ENCODE peak calls at places on chromosomes 3 and 15, in nine cellular contexts. One of them, this sample, is unnamed. For H3K9me3, the result is how much of the 10 kb centered on the place peaks cover.

GRCh38 chr3:108091498-108092259 is 848 bp upstream of the CD47 start:
- DNase-seq in GM12878: no peak
- DNase-seq in K562: peak
- DNase-seq in tibial nerve: no peak
- DNase-seq in ovary: peak
- DNase-seq in stomach: peak
- DNase-seq in upper lobe of left lung: no peak
- DNase-seq in transverse colon: peak
- DNase-seq in A549: peak
- DNase-seq in this sample: no peak

GRCh38 chr15:75321711-75322110 is 14.2 kb upstream of the COMMD4 start:
- DNase-seq in A549: no peak
- DNase-seq in K562: no peak
- DNase-seq in tibial nerve: no peak
- DNase-seq in GM12878: no peak
- DNase-seq in transverse colon: no peak
- DNase-seq in upper lobe of left lung: no peak
- DNase-seq in stomach: no peak
- DNase-seq in ovary: no peak
- DNase-seq in this sample: peak

GRCh38 chr3:190385835-190386688 is 1.9 kb upstream of the CLDN16 start:
- DNase-seq in GM12878: no peak
- DNase-seq in ovary: no peak
- DNase-seq in upper lobe of left lung: no peak
- DNase-seq in A549: peak
- DNase-seq in K562: no peak
- DNase-seq in transverse colon: no peak
- DNase-seq in stomach: no peak
- DNase-seq in tibial nerve: peak
- DNase-seq in this sample: no peak

GRCh38 chr3:6602329-6602728 is 258.6 kb upstream of the GRM7 start:
- DNase-seq in A549: no peak
- DNase-seq in ovary: no peak
- DNase-seq in transverse colon: no peak
- DNase-seq in stomach: no peak
- DNase-seq in K562: no peak
- DNase-seq in upper lobe of left lung: no peak
- DNase-seq in GM12878: no peak
- DNase-seq in tibial nerve: no peak
- DNase-seq in this sample: no peak

GRCh38 chr3:23601020-23601822 is 204.5 kb upstream of the UBE2E1 start:
- DNase-seq in transverse colon: no peak
- DNase-seq in tibial nerve: no peak
- DNase-seq in GM12878: no peak
- DNase-seq in upper lobe of left lung: no peak
- DNase-seq in A549: no peak
- DNase-seq in K562: no peak
- DNase-seq in stomach: no peak
- DNase-seq in ovary: no peak
- DNase-seq in this sample: no peak

GRCh38 chr3:125033135-125033534 is 22.7 kb downstream of the HEG1 start:
- DNase-seq in tibial nerve: no peak
- DNase-seq in ovary: no peak
- DNase-seq in K562: no peak
- DNase-seq in upper lobe of left lung: no peak
- DNase-seq in stomach: no peak
- DNase-seq in A549: no peak
- DNase-seq in transverse colon: no peak
- DNase-seq in GM12878: no peak
- DNase-seq in this sample: no peak

GRCh38 chr15:89787946-89788345 is 11.8 kb downstream of the MESP2 start:
- DNase-seq in A549: no peak
- DNase-seq in ovary: no peak
- DNase-seq in tibial nerve: no peak
- DNase-seq in K562: no peak
- DNase-seq in transverse colon: no peak
- DNase-seq in GM12878: no peak
- DNase-seq in upper lobe of left lung: no peak
- DNase-seq in stomach: no peak
- DNase-seq in this sample: no peak

GRCh38 chr3:67790043-67790442 is 135.6 kb upstream of the SUCLG2 start:
- DNase-seq in GM12878: peak
- DNase-seq in K562: peak
- DNase-seq in ovary: no peak
- DNase-seq in stomach: peak
- DNase-seq in tibial nerve: peak
- DNase-seq in transverse colon: peak
- DNase-seq in A549: peak
- DNase-seq in upper lobe of left lung: no peak
- DNase-seq in this sample: no peak

GRCh38 chr3:161576733-161577510 is 80.3 kb downstream of the OTOL1 start:
- DNase-seq in ovary: no peak
- DNase-seq in upper lobe of left lung: no peak
- DNase-seq in tibial nerve: no peak
- DNase-seq in transverse colon: no peak
- DNase-seq in K562: no peak
- DNase-seq in GM12878: no peak
- DNase-seq in stomach: no peak
- DNase-seq in A549: no peak
- DNase-seq in this sample: no peak

GRCh38 chr15:95446854-95447253 is 883.6 kb upstream of the NR2F2 start:
- DNase-seq in tibial nerve: no peak
- DNase-seq in transverse colon: no peak
- DNase-seq in stomach: no peak
- DNase-seq in A549: no peak
- DNase-seq in K562: no peak
- DNase-seq in ovary: no peak
- DNase-seq in GM12878: peak
- DNase-seq in upper lobe of left lung: no peak
- DNase-seq in this sample: no peak

GRCh38 chr3:17983106-17983505 is 240.7 kb upstream of the TBC1D5 start:
- DNase-seq in upper lobe of left lung: no peak
- DNase-seq in GM12878: no peak
- DNase-seq in tibial nerve: no peak
- DNase-seq in K562: no peak
- DNase-seq in A549: no peak
- DNase-seq in transverse colon: no peak
- DNase-seq in stomach: no peak
- DNase-seq in ovary: no peak
- DNase-seq in this sample: no peak

GRCh38 chr15:73804421-73804820 is 51.3 kb upstream of the INSYN1 start:
- DNase-seq in ovary: no peak
- DNase-seq in A549: no peak
- DNase-seq in upper lobe of left lung: no peak
- DNase-seq in stomach: no peak
- DNase-seq in tibial nerve: no peak
- DNase-seq in K562: no peak
- DNase-seq in transverse colon: no peak
- DNase-seq in GM12878: no peak
- DNase-seq in this sample: no peak

GRCh38 chr3:2579206-2579605 is 480.5 kb downstream of the CNTN4 start:
- DNase-seq in tibial nerve: no peak
- DNase-seq in K562: no peak
- DNase-seq in stomach: no peak
- DNase-seq in GM12878: no peak
- DNase-seq in transverse colon: peak
- DNase-seq in ovary: no peak
- DNase-seq in A549: no peak
- DNase-seq in upper lobe of left lung: no peak
- DNase-seq in this sample: no peak

GRCh38 chr15:20272422-20273184 is 269.0 kb downstream of the GOLGA6L6 start:
- DNase-seq in K562: no peak
- DNase-seq in tibial nerve: no peak
- DNase-seq in transverse colon: no peak
- DNase-seq in A549: no peak
- DNase-seq in upper lobe of left lung: no peak
- DNase-seq in GM12878: no peak
- DNase-seq in ovary: no peak
- DNase-seq in stomach: no peak
- DNase-seq in this sample: no peak
- H3K9me3 ChIP-seq in K562: under half
- H3K9me3 ChIP-seq in tibial nerve: under half
- H3K9me3 ChIP-seq in transverse colon: under half
- H3K9me3 ChIP-seq in A549: half or more
- H3K9me3 ChIP-seq in upper lobe of left lung: under half
- H3K9me3 ChIP-seq in GM12878: under half
- H3K9me3 ChIP-seq in ovary: under half
- H3K9me3 ChIP-seq in stomach: half or more
- H3K9me3 ChIP-seq in this sample: under half

DNA sequence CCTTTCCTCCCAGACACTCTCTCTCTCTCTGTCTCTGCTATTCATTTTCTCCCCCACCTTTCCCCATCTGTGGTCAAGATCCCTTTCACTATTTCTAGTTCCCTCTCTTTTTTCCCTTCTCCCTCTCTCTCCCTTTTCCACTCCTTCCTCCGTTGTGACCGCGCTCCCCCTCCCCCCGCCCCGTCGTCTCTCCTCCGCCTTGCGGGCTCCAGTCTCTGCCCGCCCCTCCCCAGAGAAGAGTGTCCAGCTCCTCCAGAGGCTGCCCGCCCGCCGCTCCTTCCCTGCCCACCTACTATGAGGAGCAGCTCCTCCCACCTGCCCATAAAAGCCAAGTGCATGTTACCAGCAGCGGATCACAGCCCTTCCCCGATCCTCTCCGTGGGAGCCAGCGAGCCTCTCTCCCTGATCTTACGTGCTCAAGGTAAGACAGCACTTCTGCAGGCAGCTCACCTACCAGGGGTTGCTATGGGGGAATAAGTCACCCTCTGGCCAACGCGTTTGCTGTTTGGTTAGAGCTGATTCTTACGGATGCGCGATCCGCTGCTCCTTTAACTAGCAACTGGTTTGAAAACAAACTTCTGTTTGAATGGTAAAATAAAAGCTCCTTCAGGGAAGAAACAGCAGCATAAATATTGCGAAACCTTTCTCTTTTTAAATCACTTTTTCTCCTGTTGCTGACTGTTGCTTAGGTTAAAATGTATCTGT is at the start of gene COL8A1:
- DNase-seq in GM12878: no peak
- DNase-seq in transverse colon: peak
- DNase-seq in stomach: no peak
- DNase-seq in ovary: peak
- DNase-seq in upper lobe of left lung: peak
- DNase-seq in A549: no peak
- DNase-seq in tibial nerve: peak
- DNase-seq in K562: no peak
- DNase-seq in this sample: peak
- TF ChIP-seq POLR2A in GM12878: no peak
- TF ChIP-seq POLR2A in transverse colon: no peak
- TF ChIP-seq POLR2A in stomach: no peak
- TF ChIP-seq POLR2A in ovary: peak
- TF ChIP-seq POLR2A in upper lobe of left lung: no peak
- TF ChIP-seq POLR2A in A549: no peak
- TF ChIP-seq POLR2A in tibial nerve: peak
- TF ChIP-seq POLR2A in K562: no peak
- TF ChIP-seq POLR2A in this sample: no peak

GRCh38 chr3:129016366-129016724 is 15.2 kb downstream of the EFCC1 start:
- DNase-seq in ovary: no peak
- DNase-seq in stomach: peak
- DNase-seq in transverse colon: peak
- DNase-seq in tibial nerve: no peak
- DNase-seq in A549: no peak
- DNase-seq in GM12878: no peak
- DNase-seq in upper lobe of left lung: peak
- DNase-seq in K562: no peak
- DNase-seq in this sample: no peak

GRCh38 chr3:129017531-129017899 is 16.4 kb downstream of the EFCC1 start:
- DNase-seq in tibial nerve: no peak
- DNase-seq in K562: no peak
- DNase-seq in upper lobe of left lung: no peak
- DNase-seq in GM12878: no peak
- DNase-seq in A549: no peak
- DNase-seq in ovary: no peak
- DNase-seq in stomach: no peak
- DNase-seq in transverse colon: no peak
- DNase-seq in this sample: no peak

GRCh38 chr3:129018271-129018670 is 17.2 kb downstream of the EFCC1 start:
- DNase-seq in tibial nerve: no peak
- DNase-seq in A549: no peak
- DNase-seq in ovary: no peak
- DNase-seq in transverse colon: no peak
- DNase-seq in upper lobe of left lung: no peak
- DNase-seq in GM12878: no peak
- DNase-seq in stomach: no peak
- DNase-seq in K562: no peak
- DNase-seq in this sample: no peak

GRCh38 chr3:129015388-129016105 is 14.4 kb downstream of the EFCC1 start:
- DNase-seq in ovary: no peak
- DNase-seq in tibial nerve: no peak
- DNase-seq in stomach: no peak
- DNase-seq in GM12878: no peak
- DNase-seq in upper lobe of left lung: peak
- DNase-seq in A549: no peak
- DNase-seq in K562: peak
- DNase-seq in transverse colon: peak
- DNase-seq in this sample: no peak

DNA sequence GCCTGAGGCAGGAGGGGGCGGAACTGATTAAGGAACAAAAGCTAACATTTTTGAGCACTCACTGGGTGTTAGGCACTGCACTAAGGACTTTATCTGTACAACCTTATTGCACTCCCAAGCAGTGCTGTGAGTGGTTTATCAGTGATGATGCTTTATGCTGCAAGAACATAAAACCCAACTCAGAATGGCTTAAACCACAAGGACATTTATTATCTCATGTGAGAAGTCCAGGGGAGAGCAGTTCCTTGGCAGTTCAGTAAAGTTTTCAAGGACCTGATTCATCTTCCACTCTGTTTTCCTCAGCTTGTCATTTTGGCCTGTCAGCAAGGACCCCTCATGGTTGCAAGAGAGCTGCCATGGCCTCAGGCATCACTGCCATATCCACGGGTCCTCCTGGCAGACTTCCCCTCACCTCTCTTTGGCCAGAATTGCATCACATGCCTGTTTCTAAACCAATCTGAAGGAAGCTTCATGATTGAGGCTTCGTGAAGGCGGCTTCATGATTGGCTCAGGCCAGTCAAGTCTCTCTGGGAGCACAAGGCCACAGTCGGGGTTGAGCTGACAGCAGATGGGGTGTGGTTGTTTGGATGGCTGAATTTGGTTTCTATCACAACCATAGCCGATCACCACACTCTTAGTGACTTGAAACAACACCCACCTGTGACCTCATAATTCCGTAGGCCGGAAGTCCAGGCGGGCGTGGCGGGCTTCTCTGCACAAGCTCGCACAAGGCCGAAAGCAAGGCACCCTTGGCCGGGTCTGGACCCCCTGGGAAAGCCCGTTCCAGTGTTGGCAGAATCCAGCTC is 15.8 kb downstream of the EFCC1 start:
- DNase-seq in K562: peak
- DNase-seq in A549: no peak
- DNase-seq in ovary: no peak
- DNase-seq in transverse colon: peak
- DNase-seq in GM12878: no peak
- DNase-seq in stomach: no peak
- DNase-seq in tibial nerve: no peak
- DNase-seq in upper lobe of left lung: peak
- DNase-seq in this sample: no peak
- TF ChIP-seq EP300 in K562: peak
- TF ChIP-seq EP300 in A549: no peak
- TF ChIP-seq EP300 in ovary: no peak
- TF ChIP-seq EP300 in transverse colon: no peak
- TF ChIP-seq EP300 in GM12878: no peak
- TF ChIP-seq EP300 in stomach: no peak
- TF ChIP-seq EP300 in tibial nerve: no peak
- TF ChIP-seq EP300 in upper lobe of left lung: no peak
- TF ChIP-seq EP300 in this sample: no peak

GRCh38 chr3:103227651-103228050 is 792.8 kb downstream of the ZPLD1 start:
- DNase-seq in tibial nerve: no peak
- DNase-seq in K562: no peak
- DNase-seq in upper lobe of left lung: no peak
- DNase-seq in GM12878: no peak
- DNase-seq in stomach: no peak
- DNase-seq in A549: no peak
- DNase-seq in ovary: no peak
- DNase-seq in transverse colon: no peak
- DNase-seq in this sample: no peak
- H3K9me3 ChIP-seq in tibial nerve: under half
- H3K9me3 ChIP-seq in K562: under half
- H3K9me3 ChIP-seq in upper lobe of left lung: under half
- H3K9me3 ChIP-seq in GM12878: under half
- H3K9me3 ChIP-seq in stomach: under half
- H3K9me3 ChIP-seq in A549: under half
- H3K9me3 ChIP-seq in ovary: under half
- H3K9me3 ChIP-seq in transverse colon: under half
- H3K9me3 ChIP-seq in this sample: under half

This sample was measured in sigmoid colon.